ENCODE peak calls at places on chromosomes 6 and 20, in four cellular contexts. R is NCI-H774, S is fibroblast of lung, H is occipital lobe. C is an unnamed sample.
A peak's percentile ranks its signal among the peaks of the same experiment; 100 is the strongest.

GRCh38 chr6:36605102-36605501 is 10.9 kb downstream of the SRSF3 start:
- DNase-seq in R (no peak), S (no peak), H (no peak), C (no peak)

GRCh38 chr6:126063512-126064146 is 77.3 kb downstream of the TRMT11 start:
- DNase-seq in S (peak; percentile 77), H (no peak), R (no peak), C (no peak)

GRCh38 chr6:35492664-35493284 is 4.1 kb downstream of the TEAD3 start:
- DNase-seq in R (no peak), S (no peak), H (no peak), C (no peak)

GRCh38 chr6:30839666-30840065 is 44.7 kb upstream of the DDR1 start:
- DNase-seq in H (no peak), S (no peak), R (no peak), C (no peak)

GRCh38 chr6:36616888-36617521 is 22.8 kb downstream of the SRSF3 start:
- DNase-seq in R (peak; percentile 60), S (peak; percentile 63), H (no peak), C (no peak)

GRCh38 chr6:110946498-110946897 is 12.0 kb upstream of the GTF3C6 start:
- DNase-seq in R (no peak), S (peak; percentile 22), H (no peak), C (no peak)

GRCh38 chr6:27575594-27576361 is 102.9 kb upstream of the ZNF184 start:
- DNase-seq in R (no peak), S (peak; percentile 7), H (no peak), C (no peak)

GRCh38 chr20:56702931-56703840 is 74.1 kb downstream of the TFAP2C start:
- DNase-seq in H (no peak), R (no peak), S (no peak), C (no peak)

GRCh38 chr6:10837009-10837691 is 1.2 kb downstream of the MAK start:
- DNase-seq in R (peak; percentile 1), S (peak; percentile 7), H (no peak), C (no peak)

GRCh38 chr6:88662163-88662580 is 301.2 kb downstream of the RNGTT start:
- DNase-seq in R (no peak), H (no peak), S (no peak), C (no peak)

GRCh38 chr6:43246301-43247114 is 3.2 kb downstream of the TTBK1 start:
- DNase-seq in H (peak; percentile 89), R (peak; percentile 91), S (no peak), C (no peak)

GRCh38 chr6:43016935-43017334 is 2.9 kb downstream of the KLHDC3 start:
- DNase-seq in S (no peak), R (no peak), H (no peak), C (no peak)

GRCh38 chr6:125846292-125847024 is 55.7 kb downstream of the NCOA7 start:
- DNase-seq in H (no peak), S (no peak), R (no peak), C (peak; percentile 54)

GRCh38 chr6:97958143-97958542 is 675.1 kb upstream of the MMS22L start:
- DNase-seq in S (peak; percentile 66), R (no peak), H (no peak), C (no peak)

GRCh38 chr6:89562114-89562815 is 76.3 kb downstream of the LYRM2 start:
- DNase-seq in S (peak; percentile 6), H (peak; percentile 62), R (no peak), C (no peak)

GRCh38 chr6:44226368-44227137 is 3.2 kb downstream of the SLC29A1 start:
- DNase-seq in H (peak; percentile 39), S (no peak), R (no peak), C (no peak)

GRCh38 chr6:391559-392440 is at the start of gene IRF4:
- DNase-seq in R (no peak), S (no peak), H (no peak), C (no peak)

GRCh38 chr20:32449057-32449889 is 91.1 kb downstream of the ASXL1 start:
- DNase-seq in H (no peak), S (no peak), R (no peak), C (no peak)

GRCh38 chr20:36181934-36182603 is 27.5 kb downstream of the EPB41L1 start:
- DNase-seq in H (no peak), S (peak; percentile 43), R (no peak), C (no peak)

GRCh38 chr20:44765647-44766367 is 20.1 kb downstream of the KCNK15 start:
- DNase-seq in S (no peak), R (no peak), H (peak; percentile 39), C (no peak)

GRCh38 chr6:41066867-41067304 is 5.3 kb downstream of the OARD1 start:
- DNase-seq in R (peak; percentile 40), S (peak; percentile 73), H (peak; percentile 14), C (peak; percentile 62)

GRCh38 chr6:35486005-35486925 is 10.6 kb downstream of the TEAD3 start:
- DNase-seq in S (no peak), H (no peak), R (no peak), C (no peak)

GRCh38 chr6:122129313-122130025 is 270.0 kb upstream of the HSF2 start:
- DNase-seq in R (no peak), S (no peak), H (no peak), C (no peak)

GRCh38 chr20:18737140-18737539 is 76.4 kb upstream of the SCP2D1 start:
- DNase-seq in R (no peak), H (no peak), S (no peak), C (no peak)

GRCh38 chr6:140303218-140303949 is 928.9 kb upstream of the CITED2 start:
- DNase-seq in H (no peak), S (no peak), R (no peak), C (no peak)

GRCh38 chr20:44728835-44729342 is 13.7 kb downstream of the CCN5 start:
- DNase-seq in R (peak; percentile 20), H (no peak), S (peak; percentile 66), C (peak; percentile 52)

GRCh38 chr6:73523434-73524123 is 2.7 kb upstream of the EEF1A1 start:
- DNase-seq in R (peak; percentile 76), S (peak; percentile 39), H (no peak), C (peak; percentile 35)

GRCh38 chr6:146544783-146545182 is 1.1 kb downstream of the RAB32 start:
- DNase-seq in S (peak; percentile 62), R (no peak), H (no peak), C (no peak)

GRCh38 chr6:11700118-11700718 is 78.4 kb downstream of the ADTRP start:
- DNase-seq in R (peak; percentile 14), S (peak; percentile 58), H (no peak), C (peak; percentile 33)

GRCh38 chr6:54243699-54244098 is 64.5 kb upstream of the TINAG start:
- DNase-seq in R (no peak), S (no peak), H (no peak), C (no peak)

GRCh38 chr6:128981716-128982115 is 98.8 kb downstream of the LAMA2 start:
- DNase-seq in S (no peak), R (no peak), H (no peak), C (no peak)

GRCh38 chr6:5036309-5036708 is 32.5 kb upstream of the RPP40 start:
- DNase-seq in H (no peak), R (peak; percentile 30), S (peak; percentile 59), C (peak; percentile 37)

GRCh38 chr20:13205848-13206434 is 15.1 kb upstream of the ISM1 start:
- DNase-seq in S (no peak), R (no peak), H (no peak), C (no peak)

GRCh38 chr6:45082091-45082490 is 246.0 kb upstream of the RUNX2 start:
- DNase-seq in S (peak; percentile 6), H (no peak), R (no peak), C (no peak)